ENCODE peak calls at places on chromosomes 1 and 21, in seven cellular contexts. One of them, this sample, is unnamed.

GRCh38 chr1:243432136-243432535 is 176.3 kb downstream of the SDCCAG8 start:
- DNase-seq in NCI-H2081: no peak
- DNase-seq in left lung: no peak
- DNase-seq in activated CD8-positive, alpha-beta memory T cell treated with anti-CD3 and anti-CD28 coated beads, Interleukin-2, amount 50 U/mL, for 4 hours: no peak
- DNase-seq in endothelial cell: no peak
- DNase-seq in activated T-helper 1 cell treated with anti-CD3 and anti-CD28 coated beads, Interleukin-2, amount 50 U/mL, for 16 hours: no peak
- DNase-seq in NCI-H1436: no peak
- DNase-seq in this sample: no peak

GRCh38 chr1:201488817-201489581 is 17.9 kb downstream of the CSRP1 start:
- DNase-seq in NCI-H2081: no peak
- DNase-seq in left lung: peak; percentile 77
- DNase-seq in activated CD8-positive, alpha-beta memory T cell treated with anti-CD3 and anti-CD28 coated beads, Interleukin-2, amount 50 U/mL, for 4 hours: no peak
- DNase-seq in endothelial cell: no peak
- DNase-seq in activated T-helper 1 cell treated with anti-CD3 and anti-CD28 coated beads, Interleukin-2, amount 50 U/mL, for 16 hours: no peak
- DNase-seq in NCI-H1436: no peak
- DNase-seq in this sample: no peak

GRCh38 chr1:239870194-239870593 is 221.5 kb upstream of the FMN2 start:
- DNase-seq in NCI-H2081: peak; percentile 27
- DNase-seq in left lung: no peak
- DNase-seq in activated CD8-positive, alpha-beta memory T cell treated with anti-CD3 and anti-CD28 coated beads, Interleukin-2, amount 50 U/mL, for 4 hours: no peak
- DNase-seq in endothelial cell: no peak
- DNase-seq in activated T-helper 1 cell treated with anti-CD3 and anti-CD28 coated beads, Interleukin-2, amount 50 U/mL, for 16 hours: no peak
- DNase-seq in NCI-H1436: no peak
- DNase-seq in this sample: no peak

GRCh38 chr1:11061652-11062365 is 2.0 kb upstream of the SRM start:
- DNase-seq in NCI-H2081: no peak
- DNase-seq in left lung: no peak
- DNase-seq in activated CD8-positive, alpha-beta memory T cell treated with anti-CD3 and anti-CD28 coated beads, Interleukin-2, amount 50 U/mL, for 4 hours: no peak
- DNase-seq in endothelial cell: no peak
- DNase-seq in activated T-helper 1 cell treated with anti-CD3 and anti-CD28 coated beads, Interleukin-2, amount 50 U/mL, for 16 hours: no peak
- DNase-seq in NCI-H1436: no peak
- DNase-seq in this sample: no peak

GRCh38 chr1:111990878-111991760 is 1.7 kb upstream of the KCND3 start:
- DNase-seq in NCI-H2081: peak; percentile 75
- DNase-seq in left lung: peak; percentile 84
- DNase-seq in activated CD8-positive, alpha-beta memory T cell treated with anti-CD3 and anti-CD28 coated beads, Interleukin-2, amount 50 U/mL, for 4 hours: no peak
- DNase-seq in endothelial cell: peak; percentile 37
- DNase-seq in activated T-helper 1 cell treated with anti-CD3 and anti-CD28 coated beads, Interleukin-2, amount 50 U/mL, for 16 hours: no peak
- DNase-seq in NCI-H1436: peak; percentile 80
- DNase-seq in this sample: no peak

GRCh38 chr1:240044620-240045019 is 47.1 kb upstream of the FMN2 start:
- DNase-seq in NCI-H2081: no peak
- DNase-seq in left lung: no peak
- DNase-seq in activated CD8-positive, alpha-beta memory T cell treated with anti-CD3 and anti-CD28 coated beads, Interleukin-2, amount 50 U/mL, for 4 hours: no peak
- DNase-seq in endothelial cell: no peak
- DNase-seq in activated T-helper 1 cell treated with anti-CD3 and anti-CD28 coated beads, Interleukin-2, amount 50 U/mL, for 16 hours: no peak
- DNase-seq in NCI-H1436: no peak
- DNase-seq in this sample: no peak

GRCh38 chr1:217369271-217369981 is 261.5 kb downstream of the GPATCH2 start:
- DNase-seq in NCI-H2081: no peak
- DNase-seq in left lung: no peak
- DNase-seq in activated CD8-positive, alpha-beta memory T cell treated with anti-CD3 and anti-CD28 coated beads, Interleukin-2, amount 50 U/mL, for 4 hours: no peak
- DNase-seq in endothelial cell: no peak
- DNase-seq in activated T-helper 1 cell treated with anti-CD3 and anti-CD28 coated beads, Interleukin-2, amount 50 U/mL, for 16 hours: no peak
- DNase-seq in NCI-H1436: no peak
- DNase-seq in this sample: no peak

GRCh38 chr21:29360799-29361765 is 62.4 kb downstream of the BACH1 start:
- DNase-seq in NCI-H2081: peak; percentile 9
- DNase-seq in left lung: no peak
- DNase-seq in activated CD8-positive, alpha-beta memory T cell treated with anti-CD3 and anti-CD28 coated beads, Interleukin-2, amount 50 U/mL, for 4 hours: no peak
- DNase-seq in endothelial cell: no peak
- DNase-seq in activated T-helper 1 cell treated with anti-CD3 and anti-CD28 coated beads, Interleukin-2, amount 50 U/mL, for 16 hours: no peak
- DNase-seq in NCI-H1436: no peak
- DNase-seq in this sample: no peak

GRCh38 chr1:211329764-211330201 is 3.1 kb downstream of the TRAF5 start:
- DNase-seq in NCI-H2081: no peak
- DNase-seq in left lung: no peak
- DNase-seq in activated CD8-positive, alpha-beta memory T cell treated with anti-CD3 and anti-CD28 coated beads, Interleukin-2, amount 50 U/mL, for 4 hours: no peak
- DNase-seq in endothelial cell: no peak
- DNase-seq in activated T-helper 1 cell treated with anti-CD3 and anti-CD28 coated beads, Interleukin-2, amount 50 U/mL, for 16 hours: no peak
- DNase-seq in NCI-H1436: no peak
- DNase-seq in this sample: no peak

GRCh38 chr21:32325706-32326105 is 27.1 kb downstream of the MRAP start:
- DNase-seq in NCI-H2081: no peak
- DNase-seq in left lung: no peak
- DNase-seq in activated CD8-positive, alpha-beta memory T cell treated with anti-CD3 and anti-CD28 coated beads, Interleukin-2, amount 50 U/mL, for 4 hours: no peak
- DNase-seq in endothelial cell: no peak
- DNase-seq in activated T-helper 1 cell treated with anti-CD3 and anti-CD28 coated beads, Interleukin-2, amount 50 U/mL, for 16 hours: no peak
- DNase-seq in NCI-H1436: no peak
- DNase-seq in this sample: no peak

GRCh38 chr1:240424740-240425464 is 187.1 kb downstream of the GREM2 start:
- DNase-seq in NCI-H2081: no peak
- DNase-seq in left lung: no peak
- DNase-seq in activated CD8-positive, alpha-beta memory T cell treated with anti-CD3 and anti-CD28 coated beads, Interleukin-2, amount 50 U/mL, for 4 hours: no peak
- DNase-seq in endothelial cell: no peak
- DNase-seq in activated T-helper 1 cell treated with anti-CD3 and anti-CD28 coated beads, Interleukin-2, amount 50 U/mL, for 16 hours: no peak
- DNase-seq in NCI-H1436: no peak
- DNase-seq in this sample: no peak

GRCh38 chr1:174692313-174692712 is 244.5 kb downstream of the GPR52 start:
- DNase-seq in NCI-H2081: no peak
- DNase-seq in left lung: no peak
- DNase-seq in activated CD8-positive, alpha-beta memory T cell treated with anti-CD3 and anti-CD28 coated beads, Interleukin-2, amount 50 U/mL, for 4 hours: no peak
- DNase-seq in endothelial cell: no peak
- DNase-seq in activated T-helper 1 cell treated with anti-CD3 and anti-CD28 coated beads, Interleukin-2, amount 50 U/mL, for 16 hours: no peak
- DNase-seq in NCI-H1436: no peak
- DNase-seq in this sample: no peak

GRCh38 chr21:43575466-43575841 is 83.8 kb downstream of the HSF2BP start:
- DNase-seq in NCI-H2081: no peak
- DNase-seq in left lung: no peak
- DNase-seq in activated CD8-positive, alpha-beta memory T cell treated with anti-CD3 and anti-CD28 coated beads, Interleukin-2, amount 50 U/mL, for 4 hours: no peak
- DNase-seq in endothelial cell: no peak
- DNase-seq in activated T-helper 1 cell treated with anti-CD3 and anti-CD28 coated beads, Interleukin-2, amount 50 U/mL, for 16 hours: no peak
- DNase-seq in NCI-H1436: no peak
- DNase-seq in this sample: no peak

GRCh38 chr21:26844258-26845065 is 747 bp downstream of the ADAMTS1 start:
- DNase-seq in NCI-H2081: peak; percentile 19
- DNase-seq in left lung: peak; percentile 81
- DNase-seq in activated CD8-positive, alpha-beta memory T cell treated with anti-CD3 and anti-CD28 coated beads, Interleukin-2, amount 50 U/mL, for 4 hours: no peak
- DNase-seq in endothelial cell: peak; percentile 59
- DNase-seq in activated T-helper 1 cell treated with anti-CD3 and anti-CD28 coated beads, Interleukin-2, amount 50 U/mL, for 16 hours: no peak
- DNase-seq in NCI-H1436: no peak
- DNase-seq in this sample: no peak

GRCh38 chr1:203406446-203407045 is 55.6 kb upstream of the FMOD start:
- DNase-seq in NCI-H2081: no peak
- DNase-seq in left lung: no peak
- DNase-seq in activated CD8-positive, alpha-beta memory T cell treated with anti-CD3 and anti-CD28 coated beads, Interleukin-2, amount 50 U/mL, for 4 hours: no peak
- DNase-seq in endothelial cell: no peak
- DNase-seq in activated T-helper 1 cell treated with anti-CD3 and anti-CD28 coated beads, Interleukin-2, amount 50 U/mL, for 16 hours: no peak
- DNase-seq in NCI-H1436: no peak
- DNase-seq in this sample: no peak

GRCh38 chr1:229334716-229335115 is 8.1 kb downstream of the CCSAP start:
- DNase-seq in NCI-H2081: no peak
- DNase-seq in left lung: no peak
- DNase-seq in activated CD8-positive, alpha-beta memory T cell treated with anti-CD3 and anti-CD28 coated beads, Interleukin-2, amount 50 U/mL, for 4 hours: no peak
- DNase-seq in endothelial cell: no peak
- DNase-seq in activated T-helper 1 cell treated with anti-CD3 and anti-CD28 coated beads, Interleukin-2, amount 50 U/mL, for 16 hours: no peak
- DNase-seq in NCI-H1436: no peak
- DNase-seq in this sample: no peak

GRCh38 chr1:7221823-7222462 is 436.7 kb downstream of the CAMTA1 start:
- DNase-seq in NCI-H2081: no peak
- DNase-seq in left lung: no peak
- DNase-seq in activated CD8-positive, alpha-beta memory T cell treated with anti-CD3 and anti-CD28 coated beads, Interleukin-2, amount 50 U/mL, for 4 hours: no peak
- DNase-seq in endothelial cell: no peak
- DNase-seq in activated T-helper 1 cell treated with anti-CD3 and anti-CD28 coated beads, Interleukin-2, amount 50 U/mL, for 16 hours: no peak
- DNase-seq in NCI-H1436: no peak
- DNase-seq in this sample: no peak

GRCh38 chr1:36728846-36729245 is 246.1 kb upstream of the CSF3R start:
- DNase-seq in NCI-H2081: no peak
- DNase-seq in left lung: no peak
- DNase-seq in activated CD8-positive, alpha-beta memory T cell treated with anti-CD3 and anti-CD28 coated beads, Interleukin-2, amount 50 U/mL, for 4 hours: no peak
- DNase-seq in endothelial cell: no peak
- DNase-seq in activated T-helper 1 cell treated with anti-CD3 and anti-CD28 coated beads, Interleukin-2, amount 50 U/mL, for 16 hours: no peak
- DNase-seq in NCI-H1436: no peak
- DNase-seq in this sample: no peak

GRCh38 chr1:67717876-67718275 is 32.9 kb downstream of the GADD45A start:
- DNase-seq in NCI-H2081: no peak
- DNase-seq in left lung: no peak
- DNase-seq in activated CD8-positive, alpha-beta memory T cell treated with anti-CD3 and anti-CD28 coated beads, Interleukin-2, amount 50 U/mL, for 4 hours: no peak
- DNase-seq in endothelial cell: no peak
- DNase-seq in activated T-helper 1 cell treated with anti-CD3 and anti-CD28 coated beads, Interleukin-2, amount 50 U/mL, for 16 hours: no peak
- DNase-seq in NCI-H1436: no peak
- DNase-seq in this sample: no peak

GRCh38 chr1:177600936-177601335 is 368.9 kb downstream of the SEC16B start:
- DNase-seq in NCI-H2081: no peak
- DNase-seq in left lung: no peak
- DNase-seq in activated CD8-positive, alpha-beta memory T cell treated with anti-CD3 and anti-CD28 coated beads, Interleukin-2, amount 50 U/mL, for 4 hours: no peak
- DNase-seq in endothelial cell: no peak
- DNase-seq in activated T-helper 1 cell treated with anti-CD3 and anti-CD28 coated beads, Interleukin-2, amount 50 U/mL, for 16 hours: no peak
- DNase-seq in NCI-H1436: no peak
- DNase-seq in this sample: no peak

GRCh38 chr1:145990249-145991097 is 5.9 kb downstream of the TXNIP start:
- DNase-seq in NCI-H2081: no peak
- DNase-seq in left lung: no peak
- DNase-seq in activated CD8-positive, alpha-beta memory T cell treated with anti-CD3 and anti-CD28 coated beads, Interleukin-2, amount 50 U/mL, for 4 hours: no peak
- DNase-seq in endothelial cell: no peak
- DNase-seq in activated T-helper 1 cell treated with anti-CD3 and anti-CD28 coated beads, Interleukin-2, amount 50 U/mL, for 16 hours: no peak
- DNase-seq in NCI-H1436: no peak
- DNase-seq in this sample: no peak

GRCh38 chr1:156660752-156661112 is 16.5 kb downstream of the NES start:
- DNase-seq in NCI-H2081: no peak
- DNase-seq in left lung: no peak
- DNase-seq in activated CD8-positive, alpha-beta memory T cell treated with anti-CD3 and anti-CD28 coated beads, Interleukin-2, amount 50 U/mL, for 4 hours: no peak
- DNase-seq in endothelial cell: no peak
- DNase-seq in activated T-helper 1 cell treated with anti-CD3 and anti-CD28 coated beads, Interleukin-2, amount 50 U/mL, for 16 hours: no peak
- DNase-seq in NCI-H1436: no peak
- DNase-seq in this sample: no peak

GRCh38 chr1:23615852-23616251 is 56.6 kb upstream of the ID3 start:
- DNase-seq in NCI-H2081: no peak
- DNase-seq in left lung: no peak
- DNase-seq in activated CD8-positive, alpha-beta memory T cell treated with anti-CD3 and anti-CD28 coated beads, Interleukin-2, amount 50 U/mL, for 4 hours: no peak
- DNase-seq in endothelial cell: no peak
- DNase-seq in activated T-helper 1 cell treated with anti-CD3 and anti-CD28 coated beads, Interleukin-2, amount 50 U/mL, for 16 hours: no peak
- DNase-seq in NCI-H1436: no peak
- DNase-seq in this sample: no peak

GRCh38 chr1:59142663-59143487 is 154.0 kb upstream of the FGGY start:
- DNase-seq in NCI-H2081: no peak
- DNase-seq in left lung: no peak
- DNase-seq in activated CD8-positive, alpha-beta memory T cell treated with anti-CD3 and anti-CD28 coated beads, Interleukin-2, amount 50 U/mL, for 4 hours: no peak
- DNase-seq in endothelial cell: no peak
- DNase-seq in activated T-helper 1 cell treated with anti-CD3 and anti-CD28 coated beads, Interleukin-2, amount 50 U/mL, for 16 hours: no peak
- DNase-seq in NCI-H1436: no peak
- DNase-seq in this sample: no peak

GRCh38 chr1:230976825-230977747 is 1.6 kb downstream of the TTC13 start:
- DNase-seq in NCI-H2081: no peak
- DNase-seq in left lung: no peak
- DNase-seq in activated CD8-positive, alpha-beta memory T cell treated with anti-CD3 and anti-CD28 coated beads, Interleukin-2, amount 50 U/mL, for 4 hours: peak; percentile 26
- DNase-seq in endothelial cell: no peak
- DNase-seq in activated T-helper 1 cell treated with anti-CD3 and anti-CD28 coated beads, Interleukin-2, amount 50 U/mL, for 16 hours: no peak
- DNase-seq in NCI-H1436: no peak
- DNase-seq in this sample: peak; percentile 16